ENCODE peak calls at places on chromosomes 5 and 9, in six cellular contexts. J is Peyer's patch, S is spleen, P is upper lobe of left lung, U is prostate gland, T is tibial nerve. K is an unnamed sample.

GRCh38 chr5:110329955-110330354 is 396.5 kb downstream of the TMEM232 start:
- DNase-seq in J (no peak), S (no peak), P (no peak), U (no peak), T (no peak), K (no peak)

GRCh38 chr5:122907238-122907637 is 61.8 kb downstream of the SNX24 start:
- DNase-seq in J (no peak), S (no peak), P (no peak), U (no peak), T (no peak), K (no peak)

GRCh38 chr9:35758475-35759050 is 4.5 kb upstream of the MSMP start:
- DNase-seq in J (no peak), S (no peak), P (no peak), U (no peak), T (no peak), K (no peak)

GRCh38 chr5:95759634-95760033 is 28.5 kb downstream of the RHOBTB3 start:
- DNase-seq in J (peak), S (no peak), P (no peak), U (peak), T (no peak), K (no peak)

GRCh38 chr9:120383999-120384924 is 195.7 kb downstream of the CDK5RAP2 start:
- DNase-seq in J (no peak), S (peak), P (no peak), U (no peak), T (no peak), K (no peak)

GRCh38 chr9:93968451-93969327 is 13.5 kb upstream of the BARX1 start:
- DNase-seq in J (no peak), S (no peak), P (peak), U (peak), T (no peak), K (no peak)

GRCh38 chr5:170254056-170254455 is 21.3 kb downstream of the C5orf58 start:
- DNase-seq in J (peak), S (no peak), P (no peak), U (peak), T (no peak), K (no peak)

GRCh38 chr9:112170968-112171367 is 4.1 kb downstream of the SUSD1 start:
- DNase-seq in J (no peak), S (no peak), P (no peak), U (no peak), T (no peak), K (no peak)

GRCh38 chr9:90022474-90022873 is 417.7 kb downstream of the GADD45G start:
- DNase-seq in J (no peak), S (no peak), P (no peak), U (no peak), T (no peak), K (no peak)

GRCh38 chr5:149374801-149375200 is 4.3 kb downstream of the IL17B start:
- DNase-seq in J (no peak), S (no peak), P (no peak), U (no peak), T (no peak), K (no peak)

GRCh38 chr5:2748841-2749513 is 2.5 kb downstream of the IRX2 start:
- DNase-seq in J (no peak), S (no peak), P (peak), U (no peak), T (no peak), K (no peak)

GRCh38 chr5:55141945-55142690 is 17.9 kb upstream of the GPX8 start:
- DNase-seq in J (no peak), S (no peak), P (no peak), U (no peak), T (no peak), K (no peak)

GRCh38 chr5:149437369-149438040 is 58.4 kb upstream of the IL17B start:
- DNase-seq in J (no peak), S (no peak), P (no peak), U (no peak), T (no peak), K (no peak)

GRCh38 chr9:70205366-70206020 is 53.3 kb upstream of the SMC5 start:
- DNase-seq in J (no peak), S (no peak), P (no peak), U (peak), T (no peak), K (no peak)

GRCh38 chr9:93958121-93958874 is 3.1 kb upstream of the BARX1 start:
- DNase-seq in J (no peak), S (no peak), P (peak), U (no peak), T (no peak), K (no peak)

GRCh38 chr9:99185904-99186303 is 35.8 kb downstream of the ALG2 start:
- DNase-seq in J (no peak), S (no peak), P (no peak), U (no peak), T (no peak), K (no peak)

GRCh38 chr9:110160685-110161084 is 47.3 kb downstream of the C9orf152 start:
- DNase-seq in J (no peak), S (no peak), P (no peak), U (no peak), T (no peak), K (no peak)

GRCh38 chr5:111603446-111603827 is 91.1 kb upstream of the STARD4 start:
- DNase-seq in J (no peak), S (no peak), P (no peak), U (no peak), T (no peak), K (no peak)

GRCh38 chr5:98679963-98680362 is 93.5 kb upstream of the RGMB start:
- DNase-seq in J (no peak), S (no peak), P (no peak), U (no peak), T (no peak), K (no peak)

GRCh38 chr5:138986186-138986775 is 111.1 kb upstream of the LRRTM2 start:
- DNase-seq in J (peak), S (no peak), P (no peak), U (no peak), T (no peak), K (no peak)

GRCh38 chr5:119340597-119341218 is 15.1 kb upstream of the TNFAIP8 start:
- DNase-seq in J (peak), S (peak), P (no peak), U (no peak), T (no peak), K (no peak)

GRCh38 chr9:133976191-133976861 is 15.8 kb downstream of the VAV2 start:
- DNase-seq in J (no peak), S (peak), P (no peak), U (no peak), T (no peak), K (no peak)

GRCh38 chr5:6634327-6634713 is 1.1 kb downstream of the SRD5A1 start:
- DNase-seq in J (no peak), S (no peak), P (no peak), U (no peak), T (no peak), K (no peak)

GRCh38 chr5:154031923-154032489 is 6.7 kb downstream of the FAM114A2 start:
- DNase-seq in J (no peak), S (no peak), P (no peak), U (no peak), T (no peak), K (no peak)

GRCh38 chr5:175853573-175854230 is 17.7 kb upstream of the CPLX2 start:
- DNase-seq in J (no peak), S (peak), P (no peak), U (no peak), T (no peak), K (peak)

GRCh38 chr5:172733179-172733973 is 37.6 kb downstream of the DUSP1 start:
- DNase-seq in J (peak), S (no peak), P (peak), U (peak), T (peak), K (peak)

GRCh38 chr5:59418766-59419165 is 474.8 kb downstream of the PDE4D start:
- DNase-seq in J (peak), S (no peak), P (no peak), U (no peak), T (no peak), K (no peak)

GRCh38 chr9:126682928-126683697 is 69.4 kb downstream of the LMX1B start:
- DNase-seq in J (no peak), S (no peak), P (peak), U (no peak), T (no peak), K (peak)

GRCh38 chr5:143245929-143246561 is 157.4 kb downstream of the NR3C1 start:
- DNase-seq in J (no peak), S (no peak), P (no peak), U (no peak), T (no peak), K (no peak)

GRCh38 chr5:127074466-127074865 is 1.2 kb upstream of the C5orf63 start:
- DNase-seq in J (no peak), S (no peak), P (no peak), U (no peak), T (no peak), K (no peak)

GRCh38 chr5:136655429-136655828 is 290.1 kb upstream of the TRPC7 start:
- DNase-seq in J (no peak), S (no peak), P (no peak), U (no peak), T (no peak), K (no peak)

GRCh38 chr9:4837768-4838546 is 45.2 kb downstream of the RCL1 start:
- DNase-seq in J (no peak), S (no peak), P (no peak), U (no peak), T (no peak), K (no peak)

GRCh38 chr5:163595851-163596399 is 90.5 kb downstream of the MAT2B start:
- DNase-seq in J (no peak), S (no peak), P (no peak), U (no peak), T (no peak), K (no peak)

GRCh38 chr5:134432677-134433359 is 21.1 kb upstream of the CDKN2AIPNL start:
- DNase-seq in J (no peak), S (peak), P (no peak), U (no peak), T (no peak), K (no peak)

GRCh38 chr5:159775890-159776289 is 140.4 kb upstream of the ADRA1B start:
- DNase-seq in J (no peak), S (no peak), P (no peak), U (no peak), T (no peak), K (no peak)

GRCh38 chr5:15645376-15645775 is 145.4 kb downstream of the FBXL7 start:
- DNase-seq in J (no peak), S (no peak), P (no peak), U (no peak), T (no peak), K (no peak)

GRCh38 chr5:110361501-110361900 is 365.0 kb downstream of the TMEM232 start:
- DNase-seq in J (no peak), S (no peak), P (no peak), U (no peak), T (no peak), K (no peak)

GRCh38 chr9:134048582-134048968 is 19.3 kb downstream of the BRD3 start:
- DNase-seq in J (no peak), S (no peak), P (no peak), U (no peak), T (no peak), K (no peak)

GRCh38 chr9:108842610-108843295 is 13.0 kb downstream of the ACTL7B start:
- DNase-seq in J (no peak), S (no peak), P (no peak), U (no peak), T (no peak), K (no peak)

GRCh38 chr9:76451234-76451633 is 7.7 kb upstream of the GCNT1 start:
- DNase-seq in J (no peak), S (no peak), P (no peak), U (no peak), T (no peak), K (no peak)
- TF ChIP-seq CTCF in J (no peak), S (no peak), P (no peak), U (no peak), T (no peak), K (no peak)

GRCh38 chr9:136996361-136997281 is at the start of gene CLIC3:
- DNase-seq in J (peak), S (peak), P (peak), U (no peak), T (no peak), K (no peak)
- TF ChIP-seq POLR2A in J (no peak), S (no peak), P (no peak), U (no peak), T (no peak), K (no peak)

GRCh38 chr5:69136296-69136695 is 30.7 kb upstream of the CCNB1 start:
- DNase-seq in J (no peak), S (no peak), P (no peak), U (no peak), T (no peak), K (no peak)
- H3K27ac ChIP-seq in J (no peak), S (peak), P (no peak), U (no peak), T (no peak), K (no peak)

DNA sequence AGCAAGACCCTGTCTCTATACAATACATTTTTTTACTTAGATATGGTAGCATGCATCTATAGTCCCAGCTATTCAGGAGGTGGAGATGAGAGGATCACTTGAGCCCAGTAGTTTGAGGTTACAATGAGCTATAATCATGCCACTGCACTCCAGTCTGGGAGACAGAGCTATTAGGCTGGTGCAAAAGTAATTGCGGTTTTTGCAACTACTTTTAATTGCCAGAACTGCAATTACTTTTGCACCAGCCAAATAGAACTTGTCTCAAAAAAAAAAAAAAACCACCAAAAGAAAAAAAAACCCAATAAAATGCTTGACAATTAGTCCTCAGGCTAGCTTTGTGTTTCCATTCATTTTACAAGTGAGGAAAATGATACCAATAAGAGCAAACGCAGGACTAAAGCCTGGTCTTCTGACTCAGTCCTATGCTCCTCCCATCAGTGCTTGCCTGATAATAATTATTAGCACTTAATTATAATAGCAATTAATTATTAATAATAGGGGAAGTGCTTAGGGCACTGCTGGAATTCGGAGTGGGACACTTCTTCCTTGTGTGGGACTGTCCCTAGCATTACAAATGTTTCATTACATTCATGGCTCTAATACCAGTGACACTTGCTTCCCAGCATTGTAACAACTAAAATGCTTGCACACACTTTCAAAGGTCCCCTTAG is 73.1 kb upstream of the TAF1L start:
- DNase-seq in J (no peak), S (no peak), P (no peak), U (no peak), T (no peak), K (no peak)
- TF ChIP-seq CTCF in J (no peak), S (no peak), P (no peak), U (no peak), T (no peak), K (no peak)

GRCh38 chr9:97559111-97559514 is 57.6 kb downstream of the TMOD1 start:
- DNase-seq in J (no peak), S (peak), P (no peak), U (no peak), T (no peak), K (no peak)

GRCh38 chr9:97558701-97559101 is 57.2 kb downstream of the TMOD1 start:
- DNase-seq in J (no peak), S (peak), P (no peak), U (no peak), T (no peak), K (no peak)

GRCh38 chr9:97556036-97556720 is 54.7 kb downstream of the TMOD1 start:
- DNase-seq in J (no peak), S (no peak), P (no peak), U (no peak), T (no peak), K (no peak)

GRCh38 chr9:97556721-97557605 is 55.5 kb downstream of the TMOD1 start:
- DNase-seq in J (no peak), S (no peak), P (no peak), U (no peak), T (peak), K (peak)

DNA sequence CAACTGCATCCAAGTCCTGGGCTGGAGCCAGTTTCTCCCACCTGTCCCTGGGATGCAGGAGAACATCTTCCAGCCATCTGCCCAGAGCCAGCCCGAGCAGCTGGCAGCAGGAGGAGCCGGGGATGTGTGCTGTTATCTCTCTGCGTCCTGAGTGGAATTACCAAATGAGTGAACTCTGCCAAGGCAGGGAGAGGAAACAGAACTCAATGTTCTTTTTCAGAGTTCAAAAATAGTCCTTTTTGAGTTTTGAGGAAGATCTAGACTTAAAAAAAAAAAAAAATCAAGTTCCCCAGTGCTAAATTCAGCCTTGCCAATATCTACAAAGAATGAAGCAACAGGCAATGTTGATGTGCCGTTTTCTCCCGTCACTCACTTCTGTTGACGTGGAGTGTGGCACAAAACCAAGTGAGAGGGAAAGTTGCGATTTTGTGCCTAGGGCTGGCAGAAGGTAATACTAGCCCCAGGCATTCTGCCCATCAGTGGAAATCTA is 56.2 kb downstream of the TMOD1 start:
- DNase-seq in J (peak), S (peak), P (no peak), U (peak), T (peak), K (peak)
- TF ChIP-seq POLR2A in J (no peak), S (no peak), P (no peak), U (no peak), T (peak), K (no peak)